ENCODE peak calls at places on chromosomes 6 and 20, in four cellular contexts. A is adrenal gland, P is stomach, W is K562. K is an unnamed sample.

GRCh38 chr20:41040855-41041254 is 12.2 kb downstream of the TOP1 start:
- DNase-seq in A (no peak), P (no peak), W (no peak), K (no peak)

GRCh38 chr6:22248513-22249308 is 48.1 kb downstream of the PRL start:
- DNase-seq in P (no peak), A (peak; percentile 44), W (no peak), K (no peak)

GRCh38 chr6:149128489-149129145 is 188.9 kb upstream of the TAB2 start:
- DNase-seq in W (peak; percentile 91), A (no peak), P (no peak), K (no peak)

GRCh38 chr20:62723351-62723750 is 14.7 kb downstream of the NTSR1 start:
- DNase-seq in W (no peak), A (peak; percentile 25), P (peak; percentile 48), K (no peak)

GRCh38 chr6:166419268-166419667 is 36.5 kb upstream of the MPC1 start:
- DNase-seq in W (no peak), P (no peak), A (no peak), K (no peak)

GRCh38 chr6:118965354-118965753 is 30.4 kb upstream of the MCM9 start:
- DNase-seq in A (no peak), P (no peak), W (no peak), K (no peak)

GRCh38 chr20:50799176-50799889 is 4.5 kb downstream of the BCAS4 start:
- DNase-seq in A (no peak), W (no peak), P (no peak), K (no peak)

GRCh38 chr6:56647172-56647762 is 4.6 kb upstream of the DST start:
- DNase-seq in A (peak; percentile 30), W (no peak), P (no peak), K (no peak)

GRCh38 chr6:108947114-108947854 is 99.1 kb downstream of the ARMC2 start:
- DNase-seq in W (no peak), P (no peak), A (peak; percentile 23), K (no peak)

GRCh38 chr20:34773726-34774125 is 51.7 kb downstream of the NCOA6 start:
- DNase-seq in W (no peak), A (no peak), P (no peak), K (no peak)

GRCh38 chr20:9440891-9441290 is 73.5 kb upstream of the LAMP5 start:
- DNase-seq in A (no peak), P (no peak), W (no peak), K (no peak)

GRCh38 chr6:111551521-111552231 is 54.0 kb downstream of the TRAF3IP2 start:
- DNase-seq in W (peak; percentile 15), A (peak; percentile 76), P (peak; percentile 87), K (no peak)

GRCh38 chr6:27002447-27002846 is 245.1 kb upstream of the PRSS16 start:
- DNase-seq in P (no peak), W (no peak), A (no peak), K (no peak)

GRCh38 chr6:43076928-43077809 is 1.1 kb downstream of the PTK7 start:
- DNase-seq in P (no peak), A (no peak), W (no peak), K (no peak)

GRCh38 chr6:126873791-126874190 is 244.7 kb upstream of the RSPO3 start:
- DNase-seq in P (no peak), A (no peak), W (no peak), K (no peak)

GRCh38 chr20:64247970-64248841 is 7.3 kb upstream of the PCMTD2 start:
- DNase-seq in P (peak; percentile 10), A (no peak), W (peak; percentile 36), K (no peak)

GRCh38 chr6:148037496-148037895 is 305.1 kb upstream of the SASH1 start:
- DNase-seq in P (no peak), A (no peak), W (no peak), K (no peak)

GRCh38 chr20:51366155-51366886 is 176.2 kb downstream of the NFATC2 start:
- DNase-seq in P (peak; percentile 39), W (peak; percentile 38), A (no peak), K (no peak)

GRCh38 chr6:2498224-2498623 is 252.5 kb downstream of the MYLK4 start:
- DNase-seq in P (no peak), W (no peak), A (peak; percentile 66), K (no peak)

GRCh38 chr6:24540197-24540596 is 45.4 kb downstream of the ALDH5A1 start:
- DNase-seq in W (no peak), A (no peak), P (no peak), K (no peak)

GRCh38 chr20:3115190-3116107 is 30.9 kb upstream of the AVP start:
- DNase-seq in W (peak; percentile 67), A (peak; percentile 65), P (no peak), K (peak; percentile 81)

GRCh38 chr6:15461127-15461944 is 201.5 kb downstream of the DTNBP1 start:
- DNase-seq in W (no peak), A (no peak), P (no peak), K (no peak)

DNA sequence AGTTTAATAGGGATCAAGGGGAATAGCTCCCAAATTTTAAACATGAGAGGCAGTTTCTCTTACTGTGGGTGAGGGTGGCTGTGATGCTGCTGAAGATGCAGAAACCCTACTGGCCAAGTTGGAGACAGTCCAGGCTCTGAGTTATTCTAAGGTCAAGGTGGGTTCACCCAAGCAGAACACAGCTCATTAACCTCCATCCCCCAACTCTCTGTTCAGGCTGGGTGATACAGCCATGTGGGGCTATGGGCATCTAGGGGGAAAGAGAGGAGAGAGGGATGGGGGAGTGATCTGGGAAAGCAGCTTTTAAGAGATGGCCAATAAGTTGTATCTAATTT is 18.9 kb upstream of the TRAM2 start:
- DNase-seq in A (no peak), W (no peak), P (no peak), K (no peak)
- H3K4me3 ChIP-seq in A (no peak overlapping the region), W (no peak overlapping the region), P (no peak overlapping the region), K (peak overlapping the region; percentile 9)

GRCh38 chr20:57280221-57280620 is 13.8 kb upstream of the BMP7 start:
- DNase-seq in W (no peak), A (no peak), P (no peak), K (no peak)

GRCh38 chr20:57282691-57283361 is 16.4 kb upstream of the BMP7 start:
- DNase-seq in P (no peak), W (no peak), A (no peak), K (no peak)

GRCh38 chr20:57281900-57282299 is 15.5 kb upstream of the BMP7 start:
- DNase-seq in A (no peak), P (no peak), W (no peak), K (no peak)

GRCh38 chr20:57287007-57287810 is 20.8 kb upstream of the BMP7 start:
- DNase-seq in W (no peak), P (no peak), A (no peak), K (no peak)

GRCh38 chr20:57283867-57284266 is 17.4 kb upstream of the BMP7 start:
- DNase-seq in A (no peak), P (no peak), W (no peak), K (no peak)
- H3K4me1 ChIP-seq in A (no peaks in the 10 kb centered on the region), P (peaks cover 15% of the 10 kb centered on the region), W (no peaks in the 10 kb centered on the region), K (peaks cover 51% of the 10 kb centered on the region)

GRCh38 chr6:151805286-151805840 is 2.1 kb upstream of the ESR1 start:
- DNase-seq in A (peak; percentile 7), P (no peak), W (no peak), K (no peak)

GRCh38 chr6:151807513-151808330 is at the start of gene ESR1:
- DNase-seq in W (no peak), P (peak; percentile 28), A (peak; percentile 39), K (no peak)

GRCh38 chr6:151806757-151807512 is 547 bp upstream of the ESR1 start:
- DNase-seq in P (no peak), W (no peak), A (no peak), K (no peak)

GRCh38 chr6:151804585-151805285 is 2.7 kb upstream of the ESR1 start:
- DNase-seq in W (no peak), A (no peak), P (no peak), K (no peak)

DNA sequence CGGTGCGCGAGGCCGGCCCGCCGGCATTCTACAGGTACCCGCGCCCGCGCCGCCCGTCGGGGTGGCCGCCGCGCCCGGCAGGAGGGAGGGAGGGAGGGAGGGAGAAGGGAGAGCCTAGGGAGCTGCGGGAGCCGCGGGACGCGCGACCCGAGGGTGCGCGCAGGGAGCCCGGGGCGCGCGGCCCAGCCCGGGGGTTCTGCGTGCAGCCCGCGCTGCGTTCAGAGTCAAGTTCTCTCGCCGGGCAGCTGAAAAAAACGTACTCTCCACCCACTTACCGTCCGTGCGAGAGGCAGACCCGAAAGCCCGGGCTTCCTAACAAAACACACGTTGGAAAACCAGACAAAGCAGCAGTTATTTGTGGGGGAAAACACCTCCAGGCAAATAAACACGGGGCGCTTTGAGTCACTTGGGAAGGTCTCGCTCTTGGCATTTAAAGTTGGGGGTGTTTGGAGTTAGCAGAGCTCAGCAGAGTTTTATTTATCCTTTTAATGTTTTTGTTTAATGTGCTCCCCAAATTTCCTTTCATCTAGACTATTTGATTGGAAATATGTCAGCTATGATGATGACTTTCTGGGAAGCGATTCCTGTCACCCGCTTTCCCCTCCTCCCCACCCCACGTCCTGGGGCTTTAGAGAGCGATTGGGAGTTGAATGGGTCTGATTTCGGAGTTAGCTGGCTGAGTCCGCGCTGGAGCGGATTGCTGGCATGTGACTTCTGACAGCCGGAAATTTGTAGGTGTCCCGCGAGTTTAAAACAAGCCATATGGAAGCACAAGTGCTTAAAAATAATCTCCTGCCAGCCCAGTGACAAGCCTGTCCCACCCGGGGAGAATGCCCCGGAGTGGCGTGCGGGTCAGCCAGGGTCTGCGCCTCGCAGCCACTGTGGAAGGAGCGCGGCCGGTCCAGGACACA is 1.1 kb downstream of the ESR1 start:
- DNase-seq in W (no peak), A (peak; percentile 8), P (no peak), K (no peak)
- H3K4me3 ChIP-seq in W (no peak overlapping the region), A (peak overlapping the region; percentile 35), P (peak overlapping the region; percentile 51), K (no peak overlapping the region)

GRCh38 chr6:13479206-13479797 is 8.1 kb downstream of the GFOD1 start:
- DNase-seq in A (no peak), W (no peak), P (no peak), K (no peak)
- H3K4me1 ChIP-seq in A (no peaks in the 10 kb centered on the region), W (peaks cover 27% of the 10 kb centered on the region), P (peaks cover 43% of the 10 kb centered on the region), K (peaks cover 18% of the 10 kb centered on the region)

DNA sequence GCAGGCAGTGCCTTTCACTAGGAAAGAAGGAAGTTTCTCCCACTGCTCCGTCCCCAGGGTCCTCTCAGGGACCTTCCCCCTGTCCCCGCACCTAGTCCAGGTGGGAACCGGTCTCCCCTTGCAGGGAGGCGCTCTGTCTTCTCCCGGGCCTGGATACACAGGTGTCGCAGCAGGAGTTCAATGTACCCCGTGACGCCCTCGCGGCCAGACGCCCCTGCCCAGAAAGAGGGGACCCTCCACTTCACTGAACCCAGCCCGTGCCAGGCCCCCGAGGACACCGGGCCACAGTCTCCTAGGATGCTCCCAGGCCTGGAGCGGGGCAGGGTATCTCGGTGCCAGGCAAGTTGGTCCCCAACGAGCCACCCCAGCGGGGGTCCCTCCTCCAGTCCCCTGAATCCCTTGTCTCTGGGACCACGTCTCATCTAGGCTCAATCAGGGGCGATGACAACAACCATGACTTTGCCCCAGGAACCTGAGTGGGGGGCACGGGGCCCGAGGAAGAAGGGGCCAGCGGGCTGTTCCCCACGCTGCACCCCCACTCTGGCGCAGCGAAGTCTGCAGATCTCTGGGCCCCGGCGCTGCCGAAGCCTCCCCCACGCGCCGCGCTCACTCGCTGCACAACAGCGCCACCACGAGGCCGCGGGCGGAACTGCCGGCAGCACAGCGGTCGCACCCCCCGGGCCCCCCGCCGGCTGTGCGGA is 103.0 kb downstream of the EDN3 start:
- DNase-seq in A (peak; percentile 33), P (peak; percentile 53), W (peak; percentile 87), K (peak; percentile 78)
- H3K4me3 ChIP-seq in A (no peak overlapping the region), P (no peak overlapping the region), W (no peak overlapping the region), K (no peak overlapping the region)